ENCODE peak calls at places on chromosomes 13 and 19, in nine cellular contexts. Y, J, E, X, C, K, H, D and R are unnamed samples.
A peak's percentile ranks its signal among the peaks of the same experiment; 100 is the strongest.

GRCh38 chr13:85287528-85287927 is 511.7 kb downstream of the SLITRK6 start:
- DNase-seq in C (no peak), X (no peak), K (no peak), E (no peak), D (peak; percentile 72), H (no peak), Y (no peak), J (no peak), R (no peak)

GRCh38 chr13:106596287-106596937 is 28.5 kb upstream of the ARGLU1 start:
- DNase-seq in D (no peak), J (peak; percentile 56), Y (no peak), C (no peak), E (no peak), X (no peak), H (no peak), K (no peak), R (no peak)

GRCh38 chr19:374183-374885 is 29.7 kb upstream of the MIER2 start:
- DNase-seq in Y (no peak), C (no peak), D (no peak), E (no peak), H (no peak), J (no peak), K (no peak), X (no peak), R (no peak)

GRCh38 chr13:30129411-30129810 is 177.9 kb downstream of the KATNAL1 start:
- DNase-seq in K (no peak), Y (no peak), H (no peak), D (no peak), E (no peak), J (no peak), C (no peak), X (no peak), R (no peak)

GRCh38 chr19:17719730-17720486 is 628 bp downstream of the MAP1S start:
- DNase-seq in H (no peak), Y (no peak), E (peak; percentile 31), D (no peak), C (no peak), X (peak; percentile 62), J (peak; percentile 70), K (peak; percentile 24), R (no peak)

GRCh38 chr13:107764012-107764411 is 451.3 kb downstream of the LIG4 start:
- DNase-seq in Y (no peak), X (no peak), K (no peak), D (no peak), E (no peak), J (no peak), C (no peak), H (no peak), R (no peak)

GRCh38 chr19:36420961-36421748 is 2.7 kb upstream of the ZFP82 start:
- DNase-seq in Y (peak; percentile 27), J (no peak), X (no peak), H (no peak), K (peak; percentile 54), E (no peak), D (no peak), C (peak; percentile 23), R (peak; percentile 35)

GRCh38 chr13:102799544-102800144 is 725 bp downstream of the BIVM start:
- DNase-seq in E (no peak), H (no peak), X (no peak), J (no peak), Y (peak; percentile 5), K (peak; percentile 53), D (no peak), C (no peak), R (peak; percentile 14)

GRCh38 chr19:32268381-32268780 is 77.0 kb upstream of the ZNF507 start:
- DNase-seq in H (no peak), K (no peak), C (no peak), D (no peak), E (no peak), X (no peak), J (no peak), Y (no peak), R (no peak)

GRCh38 chr19:4229179-4229931 is at the start of gene EBI3:
- DNase-seq in J (no peak), C (peak; percentile 36), D (no peak), Y (peak; percentile 65), K (no peak), X (no peak), E (no peak), H (no peak), R (peak; percentile 70)

GRCh38 chr19:53904909-53905308 is 4.2 kb upstream of the CACNG7 start:
- DNase-seq in E (no peak), K (no peak), D (no peak), H (no peak), X (no peak), C (no peak), Y (no peak), J (no peak), R (no peak)

GRCh38 chr13:93857126-93857525 is 622.4 kb downstream of the DCT start:
- DNase-seq in X (no peak), C (no peak), J (no peak), H (no peak), E (no peak), Y (peak; percentile 63), D (no peak), K (no peak), R (no peak)

GRCh38 chr19:2661615-2662014 is 40.9 kb downstream of the GNG7 start:
- DNase-seq in H (no peak), D (peak; percentile 59), X (no peak), C (no peak), E (peak; percentile 15), Y (no peak), K (no peak), J (no peak), R (no peak)

GRCh38 chr19:40809358-40810086 is 10.5 kb downstream of the EGLN2 start:
- DNase-seq in D (no peak), J (no peak), X (no peak), Y (no peak), E (no peak), C (no peak), H (no peak), K (no peak), R (no peak)

GRCh38 chr19:40808497-40808896 is 9.5 kb downstream of the EGLN2 start:
- DNase-seq in C (no peak), E (no peak), J (no peak), D (no peak), K (no peak), H (no peak), X (no peak), Y (no peak), R (no peak)

GRCh38 chr19:40808021-40808325 is 9.0 kb downstream of the EGLN2 start:
- DNase-seq in X (no peak), C (no peak), D (no peak), E (no peak), H (no peak), Y (no peak), J (no peak), K (no peak), R (no peak)

GRCh38 chr19:40811478-40812341 is 12.7 kb downstream of the EGLN2 start:
- DNase-seq in X (no peak), H (no peak), D (no peak), E (no peak), Y (no peak), J (peak; percentile 29), K (no peak), C (no peak), R (no peak)

DNA sequence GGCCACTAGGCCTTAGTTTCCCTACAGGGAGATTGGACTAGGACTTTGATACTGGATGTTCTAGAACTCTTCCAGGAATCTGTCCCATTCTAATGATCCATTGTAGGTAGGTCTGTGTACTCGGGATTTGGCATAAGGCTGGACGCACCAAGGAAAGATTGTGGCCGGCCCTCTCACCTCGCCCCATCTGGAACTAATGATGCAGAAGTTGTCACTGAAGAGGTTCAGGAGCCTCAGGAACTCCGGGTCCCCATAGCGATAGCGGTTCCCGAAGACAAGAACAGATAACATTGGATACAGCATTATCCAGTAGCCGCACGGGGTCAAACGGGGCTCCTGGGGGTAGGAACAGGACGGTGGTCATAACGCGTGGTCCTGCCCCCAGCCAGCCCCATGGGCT is 11.2 kb downstream of the EGLN2 start:
- DNase-seq in H (no peak), Y (no peak), X (no peak), D (no peak), K (no peak), C (no peak), E (no peak), J (no peak), R (no peak)
- H3K4me3 ChIP-seq in H (no peak overlapping the region), Y (no peak overlapping the region), X (no peak overlapping the region), D (no peak overlapping the region), K (peak overlapping the region; percentile 52), C (peak overlapping the region; percentile 66), E (no peak overlapping the region), J (no peak overlapping the region), R (no peak overlapping the region)

GRCh38 chr19:11024259-11024658 is 63.4 kb downstream of the SMARCA4 start:
- DNase-seq in D (no peak), J (no peak), H (no peak), X (no peak), C (no peak), Y (no peak), K (no peak), E (no peak), R (no peak)
- H3K36me3 ChIP-seq in D (peaks cover 99% of the 10 kb centered on the region), J (peaks cover 23% of the 10 kb centered on the region), H (peaks cover 85% of the 10 kb centered on the region), X (peaks cover 48% of the 10 kb centered on the region), C (peaks cover 100% of the 10 kb centered on the region), Y (peaks cover 92% of the 10 kb centered on the region), K (peaks cover 8% of the 10 kb centered on the region), E (peaks cover 97% of the 10 kb centered on the region), R (peaks cover 91% of the 10 kb centered on the region)

GRCh38 chr13:99299545-99300341 is 7.5 kb downstream of the GPR183 start:
- DNase-seq in E (no peak), Y (no peak), J (no peak), C (no peak), H (no peak), D (no peak), X (no peak), K (no peak), R (no peak)
- H3K4me3 ChIP-seq in E (no peak overlapping the region), Y (no peak overlapping the region), J (no peak overlapping the region), C (no peak overlapping the region), H (peak overlapping the region; percentile 41), D (no peak overlapping the region), X (no peak overlapping the region), K (no peak overlapping the region), R (no peak overlapping the region)

DNA sequence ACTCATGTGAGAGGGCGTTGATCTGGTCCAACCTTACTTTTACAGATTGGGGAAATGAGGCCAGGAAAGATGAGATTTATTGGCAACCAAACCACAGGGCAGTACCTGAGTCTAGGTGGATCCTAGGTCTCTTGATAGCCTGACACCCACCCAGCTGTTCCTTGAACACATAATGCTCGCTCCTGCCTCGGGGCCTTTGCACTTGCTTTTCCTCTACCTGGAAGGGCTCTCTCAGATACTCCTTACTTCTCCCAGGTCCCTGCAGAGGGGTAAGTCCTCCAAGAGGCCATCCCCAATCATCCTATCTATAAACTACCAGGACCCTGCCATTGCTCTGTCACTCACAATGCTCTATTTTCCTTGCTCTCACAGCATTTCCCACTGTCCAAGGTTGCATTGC is 7.4 kb downstream of the ZNF575 start:
- DNase-seq in D (no peak), X (no peak), J (no peak), K (no peak), E (no peak), C (no peak), H (no peak), Y (no peak), R (no peak)
- H3K36me3 ChIP-seq in D (peaks cover 63% of the 10 kb centered on the region), X (peaks cover 20% of the 10 kb centered on the region), J (peaks cover 11% of the 10 kb centered on the region), K (no peaks in the 10 kb centered on the region), E (peaks cover 71% of the 10 kb centered on the region), C (peaks cover 74% of the 10 kb centered on the region), H (peaks cover 55% of the 10 kb centered on the region), Y (peaks cover 28% of the 10 kb centered on the region), R (peaks cover 12% of the 10 kb centered on the region)